ENCODE peak calls at places on chromosomes 4 and X, in ten cellular contexts. T is heart right ventricle, R is cardiac fibroblast, Z is body of pancreas, S is lower leg skin, B is hepatocyte, U is GM12865, A is ascending aorta, K is transverse colon, J is bronchial epithelial cell. G is an unnamed sample.

GRCh38 chrX:129780441-129781105 is 824 bp downstream of the SASH3 start:
- DNase-seq in T (no peak), R (no peak), Z (no peak), S (no peak), B (no peak), U (no peak), A (no peak), K (no peak), J (no peak), G (no peak)

GRCh38 chrX:129786210-129786651 is 6.5 kb downstream of the SASH3 start:
- DNase-seq in T (no peak), R (no peak), Z (no peak), S (no peak), B (no peak), U (peak), A (no peak), K (peak), J (no peak), G (no peak)

GRCh38 chr4:24433515-24434192 is 150.7 kb downstream of the DHX15 start:
- DNase-seq in T (no peak), R (no peak), Z (no peak), S (no peak), B (peak), U (no peak), A (no peak), K (no peak), J (no peak), G (no peak)

GRCh38 chrX:153817291-153817690 is 13.1 kb downstream of the PDZD4 start:
- DNase-seq in T (no peak), R (no peak), Z (no peak), S (no peak), B (no peak), U (no peak), A (no peak), K (no peak), J (no peak), G (no peak)

GRCh38 chr4:176656108-176656507 is 136.6 kb downstream of the VEGFC start:
- DNase-seq in T (no peak), R (no peak), Z (no peak), S (no peak), B (no peak), U (no peak), A (no peak), K (no peak), J (no peak), G (no peak)

GRCh38 chr4:80197132-80197573 is at the start of gene PRDM8:
- DNase-seq in T (no peak), R (no peak), Z (no peak), S (no peak), B (no peak), U (no peak), A (no peak), K (no peak), J (no peak), G (peak)

GRCh38 chr4:164931551-164932324 is 45.7 kb downstream of the TRIM61 start:
- DNase-seq in T (no peak), R (no peak), Z (no peak), S (no peak), B (no peak), U (no peak), A (no peak), K (no peak), J (no peak), G (no peak)

GRCh38 chr4:6840062-6840976 is 57.8 kb downstream of the KIAA0232 start:
- DNase-seq in T (peak), R (peak), Z (peak), S (no peak), B (peak), U (no peak), A (no peak), K (no peak), J (no peak), G (peak)

GRCh38 chr4:74157116-74157742 is 689 bp upstream of the MTHFD2L start:
- DNase-seq in T (no peak), R (peak), Z (no peak), S (no peak), B (no peak), U (no peak), A (no peak), K (no peak), J (peak), G (no peak)

GRCh38 chr4:22203436-22204011 is 255.0 kb upstream of the KCNIP4 start:
- DNase-seq in T (no peak), R (peak), Z (no peak), S (no peak), B (no peak), U (peak), A (no peak), K (no peak), J (no peak), G (no peak)

GRCh38 chrX:122440832-122441231 is 743.2 kb upstream of the GRIA3 start:
- DNase-seq in T (no peak), R (no peak), Z (no peak), S (no peak), B (no peak), U (no peak), A (no peak), K (no peak), J (no peak), G (no peak)

GRCh38 chr4:170743633-170744032 is 653.9 kb upstream of the AADAT start:
- DNase-seq in T (no peak), R (no peak), Z (no peak), S (no peak), B (peak), U (no peak), A (no peak), K (no peak), J (peak), G (no peak)

GRCh38 chrX:154074199-154074598 is 23.3 kb downstream of the MECP2 start:
- DNase-seq in T (no peak), R (peak), Z (no peak), S (no peak), B (no peak), U (no peak), A (no peak), K (no peak), J (peak), G (no peak)

GRCh38 chrX:9339603-9340569 is 125.0 kb upstream of the TBL1X start:
- DNase-seq in T (peak), R (no peak), Z (no peak), S (peak), B (no peak), U (peak), A (no peak), K (peak), J (no peak), G (no peak)

DNA sequence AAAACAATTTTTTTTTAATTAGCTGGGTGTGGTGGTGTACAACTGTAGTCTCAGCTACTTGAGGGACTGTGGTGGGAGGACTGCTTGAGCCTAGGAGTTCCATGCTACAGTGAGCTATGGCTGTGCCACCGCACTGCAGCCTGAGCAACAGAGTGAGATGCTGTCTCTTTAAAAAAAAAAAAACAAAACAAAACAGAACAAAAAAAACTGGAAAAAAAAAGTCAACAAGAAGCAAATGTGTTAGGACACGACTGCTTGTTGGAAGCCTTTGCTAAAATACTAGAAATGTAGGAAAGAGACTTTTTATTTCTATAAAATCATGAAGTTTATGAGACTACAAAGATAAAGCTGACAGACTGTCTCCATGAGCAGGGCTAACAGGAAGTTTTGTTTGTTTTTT is 87.2 kb downstream of the SH3RF1 start:
- DNase-seq in T (no peak), R (no peak), Z (no peak), S (no peak), B (no peak), U (no peak), A (no peak), K (no peak), J (no peak), G (no peak)
- TF ChIP-seq CTCF in T (no peak), R (no peak), Z (no peak), S (no peak), B (no peak), U (no peak), A (no peak), K (no peak), J (no peak), G (no peak)

DNA sequence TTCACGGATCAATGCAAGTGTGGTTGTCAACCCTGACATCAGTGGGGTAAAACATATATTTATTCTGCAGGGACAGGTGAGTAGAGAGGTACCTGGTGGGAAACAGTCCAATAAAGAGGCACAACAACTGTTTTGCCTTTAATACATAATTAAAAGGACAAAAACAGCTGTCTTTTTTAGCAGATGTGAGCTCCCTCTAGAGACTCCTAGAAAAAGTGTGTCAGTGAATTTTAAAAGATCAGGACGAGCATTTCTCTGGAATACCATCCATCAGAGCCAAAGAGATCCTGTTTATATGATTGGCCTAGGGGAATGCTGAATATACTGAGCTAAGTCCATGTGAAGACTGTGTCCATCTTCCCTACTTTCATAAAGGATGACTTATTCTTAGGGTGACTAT is 58.3 kb downstream of the TMEM144 start:
- DNase-seq in T (no peak), R (no peak), Z (no peak), S (no peak), B (no peak), U (no peak), A (no peak), K (no peak), J (no peak), G (no peak)
- TF ChIP-seq CTCF in T (no peak), R (no peak), Z (no peak), S (no peak), B (no peak), U (no peak), A (no peak), K (no peak), J (no peak), G (no peak)

GRCh38 chr4:189974056-189974455 is 33.4 kb downstream of the FRG1 start:
- DNase-seq in T (no peak), R (peak), Z (no peak), S (no peak), B (no peak), U (no peak), A (no peak), K (no peak), J (peak), G (no peak)
- TF ChIP-seq CTCF in T (peak), R (no peak), Z (no peak), S (no peak), B (peak), U (peak), A (no peak), K (no peak), J (peak), G (no peak)

GRCh38 chr4:133618963-133619362 is 469.9 kb downstream of the PCDH10 start:
- DNase-seq in T (no peak), R (no peak), Z (no peak), S (no peak), B (no peak), U (no peak), A (no peak), K (no peak), J (no peak), G (no peak)
- TF ChIP-seq CTCF in T (no peak), R (no peak), Z (no peak), S (no peak), B (no peak), U (no peak), A (no peak), K (no peak), J (no peak), G (no peak)